ENCODE peak calls at places on chromosomes 6 and 20, in nine cellular contexts. J is SK-N-SH; X is GM23338; I is HCT116; U is lower lobe of right lung; E is CD4-positive, alpha-beta memory T cell; P is ascending aorta; T is spleen; M is cardiac muscle cell. S is an unnamed sample.
A peak's percentile ranks its signal among the peaks of the same experiment; 100 is the strongest.

GRCh38 chr6:122736166-122736565 is 43.4 kb upstream of the FABP7 start:
- DNase-seq in J (no peak), X (no peak), I (no peak), U (no peak), E (no peak), P (no peak), T (no peak), M (no peak), S (no peak)

GRCh38 chr6:143441680-143442359 is 8.7 kb downstream of the ADAT2 start:
- DNase-seq in J (no peak), X (no peak), I (no peak), U (no peak), E (no peak), P (no peak), T (no peak), M (no peak), S (no peak)

GRCh38 chr6:27650620-27651370 is 177.9 kb upstream of the ZNF184 start:
- DNase-seq in J (peak; percentile 61), X (peak; percentile 91), I (peak; percentile 78), U (no peak), E (no peak), P (no peak), T (no peak), M (peak; percentile 74), S (peak; percentile 81)

GRCh38 chr6:117547688-117548621 is 54.4 kb downstream of the GOPC start:
- DNase-seq in J (peak; percentile 80), X (peak; percentile 84), I (no peak), U (peak; percentile 54), E (peak; percentile 32), P (peak; percentile 39), T (peak; percentile 89), M (no peak), S (peak; percentile 26)

GRCh38 chr6:44076366-44077200 is 50.7 kb downstream of the MRPL14 start:
- DNase-seq in J (peak; percentile 91), X (peak; percentile 41), I (no peak), U (peak; percentile 66), E (no peak), P (no peak), T (no peak), M (peak; percentile 82), S (peak; percentile 91)

GRCh38 chr20:57947421-57948176 is 237.8 kb upstream of the PMEPA1 start:
- DNase-seq in J (no peak), X (no peak), I (no peak), U (no peak), E (no peak), P (no peak), T (no peak), M (no peak), S (no peak)

GRCh38 chr6:26290941-26291340 is 74.1 kb upstream of the BTN3A2 start:
- DNase-seq in J (no peak), X (no peak), I (no peak), U (no peak), E (no peak), P (no peak), T (no peak), M (no peak), S (no peak)

GRCh38 chr6:31805939-31806469 is 762 bp downstream of the LSM2 start:
- DNase-seq in J (no peak), X (no peak), I (no peak), U (peak; percentile 21), E (no peak), P (no peak), T (peak; percentile 74), M (no peak), S (no peak)

GRCh38 chr20:6838181-6838826 is 70.8 kb downstream of the BMP2 start:
- DNase-seq in J (no peak), X (no peak), I (no peak), U (no peak), E (no peak), P (no peak), T (no peak), M (no peak), S (no peak)

GRCh38 chr20:19858972-19859371 is 100.9 kb downstream of the RIN2 start:
- DNase-seq in J (no peak), X (no peak), I (no peak), U (no peak), E (no peak), P (no peak), T (no peak), M (no peak), S (no peak)

GRCh38 chr6:167410510-167410909 is 85.6 kb downstream of the TTLL2 start:
- DNase-seq in J (no peak), X (no peak), I (no peak), U (no peak), E (no peak), P (no peak), T (no peak), M (no peak), S (peak; percentile 39)

GRCh38 chr6:95767897-95768463 is 190.6 kb downstream of the MANEA start:
- DNase-seq in J (no peak), X (no peak), I (no peak), U (no peak), E (no peak), P (no peak), T (no peak), M (no peak), S (no peak)

GRCh38 chr6:126017668-126018067 is 31.3 kb downstream of the TRMT11 start:
- DNase-seq in J (peak; percentile 9), X (no peak), I (no peak), U (no peak), E (no peak), P (no peak), T (no peak), M (no peak), S (no peak)

GRCh38 chr20:32523613-32524218 is 61.4 kb downstream of the NOL4L start:
- DNase-seq in J (peak; percentile 19), X (no peak), I (no peak), U (peak; percentile 13), E (no peak), P (no peak), T (peak; percentile 68), M (no peak), S (no peak)

GRCh38 chr6:6246539-6246938 is 73.9 kb downstream of the F13A1 start:
- DNase-seq in J (no peak), X (no peak), I (no peak), U (no peak), E (no peak), P (no peak), T (no peak), M (no peak), S (no peak)

GRCh38 chr6:89299451-89299850 is 15.6 kb downstream of the GABRR2 start:
- DNase-seq in J (no peak), X (peak; percentile 62), I (peak; percentile 21), U (no peak), E (no peak), P (no peak), T (no peak), M (no peak), S (peak; percentile 81)

GRCh38 chr6:28774292-28775051 is 149.3 kb downstream of the TRIM27 start:
- DNase-seq in J (no peak), X (no peak), I (no peak), U (no peak), E (no peak), P (no peak), T (no peak), M (no peak), S (no peak)

GRCh38 chr6:28775405-28776129 is 148.2 kb downstream of the TRIM27 start:
- DNase-seq in J (no peak), X (peak; percentile 56), I (no peak), U (no peak), E (no peak), P (no peak), T (no peak), M (no peak), S (no peak)

GRCh38 chr6:28777147-28777461 is 146.7 kb downstream of the TRIM27 start:
- DNase-seq in J (no peak), X (no peak), I (no peak), U (no peak), E (no peak), P (no peak), T (no peak), M (no peak), S (no peak)

GRCh38 chr6:28775052-28775376 is 148.8 kb downstream of the TRIM27 start:
- DNase-seq in J (no peak), X (no peak), I (no peak), U (no peak), E (no peak), P (no peak), T (no peak), M (no peak), S (no peak)

DNA sequence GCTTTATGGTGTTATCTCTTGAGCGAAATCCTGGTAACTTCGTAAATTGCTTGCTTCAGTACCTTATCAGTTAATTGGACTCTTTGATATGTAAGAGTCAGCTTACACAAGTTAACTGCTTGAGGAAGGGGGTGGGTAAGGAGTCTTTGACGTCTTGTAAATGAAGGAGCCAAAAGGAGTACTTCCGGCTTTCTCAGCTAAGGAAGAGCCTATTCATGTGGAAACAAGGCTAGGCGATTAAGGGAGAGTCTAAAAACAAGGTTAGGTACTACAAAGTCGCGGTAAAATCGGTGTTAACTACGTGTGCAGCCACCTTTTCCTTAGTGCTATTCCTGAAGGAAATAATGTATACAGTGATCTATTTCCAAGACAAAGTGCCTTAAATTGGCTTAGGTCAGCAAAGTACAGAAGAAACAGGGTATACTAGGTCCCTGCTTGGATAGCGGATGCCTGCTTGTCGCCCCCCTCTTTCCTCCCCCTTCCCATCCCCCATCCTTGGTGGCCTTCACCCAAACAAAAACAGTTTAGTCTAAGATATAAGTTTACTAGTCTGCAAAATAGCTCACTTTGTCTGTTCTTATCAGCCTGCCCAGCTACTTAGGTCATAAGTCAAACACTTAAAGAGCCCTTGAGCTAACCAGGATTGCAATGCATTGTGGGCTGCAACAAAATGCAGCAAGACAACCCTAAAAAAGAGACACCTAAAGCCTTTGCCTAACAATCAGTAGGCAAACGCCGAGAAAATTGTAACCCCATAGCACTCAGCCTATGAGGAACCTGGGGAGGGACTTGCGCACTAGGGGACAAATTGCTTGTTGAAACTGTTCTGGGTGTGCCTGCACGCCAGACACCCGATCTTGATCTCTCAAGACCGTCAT is 147.3 kb downstream of the TRIM27 start:
- DNase-seq in J (no peak), X (peak; percentile 95), I (no peak), U (no peak), E (no peak), P (no peak), T (no peak), M (no peak), S (peak; percentile 36)
- H3K4me3 ChIP-seq in J (no peak overlapping the region), X (peak overlapping the region; percentile 44), I (no peak overlapping the region), U (no peak overlapping the region), E (no peak overlapping the region), P (no peak overlapping the region), T (no peak overlapping the region), M (peak overlapping the region; percentile 15), S (peak overlapping the region; percentile 36)

GRCh38 chr6:3230275-3231212 is 3.1 kb upstream of the TUBB2B start:
- DNase-seq in J (peak; percentile 70), X (peak; percentile 85), I (no peak), U (no peak), E (no peak), P (no peak), T (no peak), M (peak; percentile 43), S (peak; percentile 81)
- H3K27me3 ChIP-seq in J (peaks cover 15% of the 10 kb centered on the region), X (peaks cover 36% of the 10 kb centered on the region), I (peaks cover 6% of the 10 kb centered on the region), U (peaks cover 96% of the 10 kb centered on the region), E (peaks cover 57% of the 10 kb centered on the region), P (peaks cover 20% of the 10 kb centered on the region), T (peaks cover 20% of the 10 kb centered on the region), M (peaks cover 72% of the 10 kb centered on the region), S (peaks cover 22% of the 10 kb centered on the region)

GRCh38 chr6:35468980-35469710 is 944 bp downstream of the RPL10A start:
- DNase-seq in J (no peak), X (no peak), I (no peak), U (no peak), E (no peak), P (no peak), T (peak; percentile 89), M (no peak), S (peak; percentile 72)
- H3K36me3 ChIP-seq in J (peaks cover 38% of the 10 kb centered on the region), X (peaks cover 38% of the 10 kb centered on the region), I (peaks cover 17% of the 10 kb centered on the region), U (peaks cover 53% of the 10 kb centered on the region), E (peaks cover 16% of the 10 kb centered on the region), P (peaks cover 39% of the 10 kb centered on the region), T (peaks cover 40% of the 10 kb centered on the region), M (peaks cover 31% of the 10 kb centered on the region), S (peaks cover 33% of the 10 kb centered on the region)

GRCh38 chr20:50689864-50690263 is 1.5 kb downstream of the RIPOR3 start:
- DNase-seq in J (peak; percentile 82), X (no peak), I (no peak), U (no peak), E (no peak), P (no peak), T (no peak), M (no peak), S (no peak)
- H3K4me3 ChIP-seq in J (no peak overlapping the region), X (peak overlapping the region; percentile 75), I (no peak overlapping the region), U (peak overlapping the region; percentile 51), E (no peak overlapping the region), P (no peak overlapping the region), T (peak overlapping the region; percentile 29), M (no peak overlapping the region), S (no peak overlapping the region)